ENCODE peak calls at places on chromosome 5, in four cellular contexts. L is PC-9, W is HCT116, H is GM23248. M is an unnamed sample.

GRCh38 chr5:134100283-134101011 is 14.0 kb upstream of the TCF7 start:
- DNase-seq in L (no peak), W (no peak), H (peak; percentile 62), M (peak; percentile 60)

GRCh38 chr5:173310861-173311515 is 17.2 kb downstream of the STC2 start:
- DNase-seq in L (peak; percentile 18), W (no peak), H (peak; percentile 63), M (no peak)

GRCh38 chr5:160165137-160166068 is 46.2 kb upstream of the PWWP2A start:
- DNase-seq in L (peak; percentile 91), W (peak; percentile 95), H (peak; percentile 97), M (peak; percentile 94)

GRCh38 chr5:135218486-135218755 is 180.6 kb downstream of the MACROH2A1 start:
- DNase-seq in L (no peak), W (no peak), H (no peak), M (no peak)

GRCh38 chr5:110951373-110951791 is 120.1 kb upstream of the TSLP start:
- DNase-seq in L (peak; percentile 78), W (no peak), H (no peak), M (no peak)

GRCh38 chr5:108084105-108084504 is 297.8 kb downstream of the FBXL17 start:
- DNase-seq in L (no peak), W (no peak), H (no peak), M (no peak)

GRCh38 chr5:160833806-160834205 is 18.2 kb downstream of the ATP10B start:
- DNase-seq in L (no peak), W (no peak), H (no peak), M (no peak)

GRCh38 chr5:142906863-142907671 is 136.9 kb downstream of the ARHGAP26 start:
- DNase-seq in L (no peak), W (no peak), H (peak; percentile 70), M (no peak)

GRCh38 chr5:107011530-107012115 is 659.1 kb downstream of the EFNA5 start:
- DNase-seq in L (no peak), W (no peak), H (no peak), M (no peak)

GRCh38 chr5:93593476-93594060 is 10.5 kb downstream of the NR2F1 start:
- DNase-seq in L (no peak), W (no peak), H (no peak), M (peak; percentile 62)

GRCh38 chr5:146007270-146007669 is 70.9 kb downstream of the SH3RF2 start:
- DNase-seq in L (no peak), W (peak; percentile 27), H (peak; percentile 3), M (peak; percentile 34)

GRCh38 chr5:64789457-64789856 is 20.7 kb downstream of the CWC27 start:
- DNase-seq in L (no peak), W (no peak), H (peak; percentile 43), M (no peak)

GRCh38 chr5:64796301-64796700 is 27.6 kb downstream of the CWC27 start:
- DNase-seq in L (no peak), W (no peak), H (no peak), M (no peak)

GRCh38 chr5:64790210-64790609 is 21.5 kb downstream of the CWC27 start:
- DNase-seq in L (no peak), W (no peak), H (peak; percentile 19), M (no peak)

GRCh38 chr5:64792474-64792873 is 23.7 kb downstream of the CWC27 start:
- DNase-seq in L (no peak), W (no peak), H (no peak), M (no peak)

DNA sequence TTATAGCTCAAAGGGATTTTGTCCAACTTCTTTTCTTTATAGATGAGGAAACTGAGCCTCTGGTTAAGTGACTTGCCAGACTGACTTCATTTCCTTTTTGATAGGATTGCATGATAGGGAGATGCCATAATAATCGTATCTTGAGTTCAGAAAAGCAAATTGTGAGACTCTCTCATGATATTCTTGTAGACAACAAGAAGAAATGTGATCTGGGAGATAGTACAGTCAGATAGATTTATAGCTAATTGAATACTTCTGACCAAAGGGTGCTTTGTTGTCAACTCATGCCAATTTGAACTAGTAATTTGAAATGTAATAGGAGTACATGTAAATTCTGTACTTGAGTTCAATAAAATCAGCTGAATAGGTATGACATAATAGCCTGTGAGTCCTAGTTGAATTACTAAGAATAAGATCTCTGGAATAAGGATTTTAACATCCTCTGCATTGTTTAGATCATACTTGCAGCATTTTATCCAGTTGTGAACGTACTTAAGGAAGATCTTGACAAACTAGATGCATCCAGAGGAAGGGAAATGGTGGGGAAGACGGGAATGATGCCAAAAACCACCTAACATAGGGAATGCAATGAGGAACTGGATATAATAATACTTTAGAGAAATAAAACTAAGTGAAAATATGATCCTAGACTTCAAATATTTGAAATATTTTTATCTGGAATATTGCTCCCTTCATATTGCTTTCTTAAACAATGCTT is 25.5 kb downstream of the CWC27 start:
- DNase-seq in L (no peak), W (no peak), H (no peak), M (no peak)
- H3K9me2 ChIP-seq in L (no peaks in the 10 kb centered on the region), W (no peaks in the 10 kb centered on the region), H (no peaks in the 10 kb centered on the region), M (no peaks in the 10 kb centered on the region)

DNA sequence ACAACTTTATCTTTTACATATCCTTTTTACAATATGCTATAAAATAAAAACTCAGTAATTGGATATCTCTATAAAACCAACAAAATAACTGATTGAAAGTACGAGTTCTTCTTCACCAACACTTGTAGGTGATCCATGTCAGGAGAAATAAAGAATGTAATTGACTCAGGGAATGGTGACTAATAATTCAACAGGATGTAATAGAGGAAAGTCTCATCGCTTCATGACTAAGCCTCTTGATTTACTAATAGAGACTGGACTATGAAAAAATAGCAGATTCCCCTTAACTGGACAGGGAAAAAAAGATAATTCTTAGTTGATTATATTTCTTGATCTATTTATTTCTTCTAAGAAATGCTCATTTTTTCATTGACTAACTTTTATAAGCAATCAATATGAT is 507.7 kb upstream of the PTGER4 start:
- DNase-seq in L (peak; percentile 56), W (no peak), H (peak; percentile 76), M (no peak)
- H3K9me2 ChIP-seq in L (no peaks in the 10 kb centered on the region), W (no peaks in the 10 kb centered on the region), H (peaks cover 3% of the 10 kb centered on the region), M (peaks cover 9% of the 10 kb centered on the region)

GRCh38 chr5:32827981-32828380 is 116.9 kb downstream of the NPR3 start:
- DNase-seq in L (no peak), W (no peak), H (peak; percentile 15), M (no peak)
- H3K9me2 ChIP-seq in L (no peaks in the 10 kb centered on the region), W (no peaks in the 10 kb centered on the region), H (no peaks in the 10 kb centered on the region), M (peaks cover 4% of the 10 kb centered on the region)

GRCh38 chr5:147431586-147431985 is 78.3 kb downstream of the DPYSL3 start:
- DNase-seq in L (no peak), W (no peak), H (no peak), M (no peak)

GRCh38 chr5:147432323-147432722 is 77.5 kb downstream of the DPYSL3 start:
- DNase-seq in L (no peak), W (no peak), H (no peak), M (no peak)

GRCh38 chr5:147426928-147427327 is 82.9 kb downstream of the DPYSL3 start:
- DNase-seq in L (no peak), W (no peak), H (no peak), M (no peak)

DNA sequence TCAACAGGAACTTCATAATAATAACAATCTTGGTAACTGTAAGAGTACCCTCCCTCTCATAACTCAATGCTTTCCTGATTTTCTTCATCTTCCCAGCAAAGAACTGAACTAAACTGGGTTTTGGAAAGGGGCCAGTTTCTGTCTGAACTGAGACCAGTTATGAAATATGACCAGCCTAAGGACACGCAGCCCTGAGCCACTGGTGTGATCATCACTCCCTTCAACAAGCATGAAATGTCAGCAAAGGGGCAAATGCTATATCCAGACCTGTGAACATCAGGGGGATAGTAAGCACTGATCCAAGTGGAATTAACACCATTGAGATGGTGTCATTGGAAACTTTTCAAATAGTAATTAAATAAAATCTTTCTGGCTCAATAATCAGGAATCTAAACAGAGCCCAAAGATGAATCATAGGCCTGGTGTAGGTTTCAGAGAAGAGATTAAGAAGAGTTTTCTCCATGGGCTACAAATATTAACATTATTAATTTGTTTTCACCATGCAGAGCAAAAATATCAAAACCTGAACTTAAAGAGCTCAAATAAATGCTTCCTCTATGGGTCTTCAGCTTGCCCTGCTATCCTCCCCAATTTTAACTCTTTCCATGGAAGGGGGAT is 82.0 kb downstream of the DPYSL3 start:
- DNase-seq in L (no peak), W (no peak), H (peak; percentile 57), M (no peak)
- H3K9me2 ChIP-seq in L (no peaks in the 10 kb centered on the region), W (no peaks in the 10 kb centered on the region), H (no peaks in the 10 kb centered on the region), M (peaks cover 2% of the 10 kb centered on the region)

DNA sequence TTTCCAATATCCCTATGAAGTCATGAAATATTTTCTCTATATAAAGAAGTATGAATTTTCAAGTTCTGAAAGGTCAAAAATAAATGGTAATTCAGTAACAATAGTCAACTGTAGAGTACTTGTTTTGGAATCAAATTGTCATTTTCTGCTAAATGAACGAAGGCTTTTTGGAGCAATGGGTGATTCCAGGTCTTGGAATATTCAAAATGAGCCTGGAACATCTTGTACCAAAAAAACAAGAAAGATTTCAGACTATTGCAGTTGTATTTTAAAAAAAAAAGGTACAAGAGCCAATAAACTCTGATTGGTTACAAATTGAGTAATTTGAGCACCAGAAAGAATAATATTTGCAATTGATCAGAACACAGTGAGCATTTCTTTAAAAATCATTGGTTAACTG is 730.1 kb downstream of the DTWD2 start:
- DNase-seq in L (no peak), W (no peak), H (no peak), M (no peak)
- H3K9me2 ChIP-seq in L (no peaks in the 10 kb centered on the region), W (no peaks in the 10 kb centered on the region), H (no peaks in the 10 kb centered on the region), M (no peaks in the 10 kb centered on the region)

GRCh38 chr5:126959188-126959587 is 71.2 kb downstream of the MARCHF3 start:
- DNase-seq in L (no peak), W (no peak), H (no peak), M (no peak)

GRCh38 chr5:126949475-126949874 is 80.9 kb downstream of the MARCHF3 start:
- DNase-seq in L (no peak), W (no peak), H (no peak), M (no peak)

GRCh38 chr5:126956991-126957390 is 73.4 kb downstream of the MARCHF3 start:
- DNase-seq in L (no peak), W (no peak), H (no peak), M (no peak)

DNA sequence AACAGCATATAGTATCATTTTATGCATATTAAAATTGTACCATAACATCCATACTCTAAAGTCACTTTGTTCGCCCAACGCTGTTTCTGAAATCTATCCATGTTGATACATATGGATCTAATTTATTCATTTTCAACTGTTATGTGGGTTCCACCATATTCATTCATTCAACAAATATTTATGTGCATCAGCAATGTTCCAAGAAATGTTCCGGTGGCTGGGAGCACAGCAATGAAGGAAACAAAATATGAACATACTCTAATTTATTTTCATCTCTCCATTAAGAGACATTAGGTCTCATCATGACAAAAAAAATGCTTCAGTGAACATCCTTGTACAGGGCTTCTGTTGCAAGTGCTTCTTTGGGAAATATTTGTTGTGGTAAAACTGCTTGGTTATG is 75.4 kb downstream of the MARCHF3 start:
- DNase-seq in L (no peak), W (no peak), H (no peak), M (no peak)
- H3K9me2 ChIP-seq in L (peaks cover 7% of the 10 kb centered on the region), W (no peaks in the 10 kb centered on the region), H (no peaks in the 10 kb centered on the region), M (no peaks in the 10 kb centered on the region)

DNA sequence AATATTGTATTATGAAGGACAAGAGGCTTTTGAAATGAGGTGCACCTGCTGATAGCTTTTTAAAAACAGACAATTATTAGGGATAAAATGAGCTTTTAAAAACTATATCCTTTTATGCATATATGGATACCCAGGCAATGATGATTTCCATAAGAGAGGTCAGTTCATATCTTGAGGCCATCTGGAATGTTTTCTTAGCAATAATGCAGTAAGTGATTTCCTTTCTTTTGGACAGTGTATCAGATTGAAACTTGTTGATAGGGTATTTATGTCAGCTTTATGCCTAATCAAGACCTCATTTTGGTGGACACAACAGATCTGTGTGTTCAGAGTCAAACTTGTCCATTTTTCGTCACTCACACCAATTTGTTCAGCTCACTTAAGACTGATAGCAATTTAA is 413.5 kb upstream of the WWC1 start:
- DNase-seq in L (no peak), W (no peak), H (no peak), M (no peak)
- H3K9me2 ChIP-seq in L (no peaks in the 10 kb centered on the region), W (no peaks in the 10 kb centered on the region), H (no peaks in the 10 kb centered on the region), M (peaks cover 15% of the 10 kb centered on the region)

M was measured in GM23338.